ENCODE peak calls at places on chromosomes 13 and 19, in eight cellular contexts. One of them, this sample, is unnamed.

GRCh38 chr13:33740134-33740538 is 77.8 kb upstream of the RFC3 start:
- DNase-seq in ovary: no peak
- DNase-seq in astrocyte of the spinal cord: peak; percentile 52
- DNase-seq in psoas muscle: no peak
- DNase-seq in AG04450: no peak
- DNase-seq in upper lobe of right lung: no peak
- DNase-seq in tibial artery: no peak
- DNase-seq in cardiac fibroblast: peak; percentile 96
- DNase-seq in this sample: peak; percentile 68

GRCh38 chr19:38252935-38253691 is 3.1 kb downstream of the PPP1R14A start:
- DNase-seq in cardiac fibroblast: no peak
- DNase-seq in astrocyte of the spinal cord: no peak
- DNase-seq in AG04450: no peak
- DNase-seq in upper lobe of right lung: no peak
- DNase-seq in tibial artery: peak; percentile 94
- DNase-seq in ovary: peak; percentile 61
- DNase-seq in psoas muscle: peak; percentile 57
- DNase-seq in this sample: no peak

GRCh38 chr13:33717775-33718174 is 100.2 kb upstream of the RFC3 start:
- DNase-seq in tibial artery: no peak
- DNase-seq in upper lobe of right lung: no peak
- DNase-seq in psoas muscle: no peak
- DNase-seq in ovary: no peak
- DNase-seq in astrocyte of the spinal cord: no peak
- DNase-seq in cardiac fibroblast: no peak
- DNase-seq in AG04450: no peak
- DNase-seq in this sample: no peak

GRCh38 chr13:81874681-81875661 is 1534.0 kb upstream of the SPRY2 start:
- DNase-seq in ovary: no peak
- DNase-seq in tibial artery: no peak
- DNase-seq in psoas muscle: no peak
- DNase-seq in AG04450: no peak
- DNase-seq in astrocyte of the spinal cord: no peak
- DNase-seq in upper lobe of right lung: no peak
- DNase-seq in cardiac fibroblast: no peak
- DNase-seq in this sample: no peak

GRCh38 chr13:21079761-21080730 is 18.7 kb upstream of the LATS2 start:
- DNase-seq in cardiac fibroblast: peak; percentile 92
- DNase-seq in psoas muscle: no peak
- DNase-seq in tibial artery: peak; percentile 75
- DNase-seq in upper lobe of right lung: no peak
- DNase-seq in astrocyte of the spinal cord: peak; percentile 88
- DNase-seq in ovary: no peak
- DNase-seq in AG04450: peak; percentile 43
- DNase-seq in this sample: peak; percentile 95

GRCh38 chr19:33758541-33759013 is 38.1 kb upstream of the KCTD15 start:
- DNase-seq in cardiac fibroblast: no peak
- DNase-seq in tibial artery: no peak
- DNase-seq in AG04450: no peak
- DNase-seq in astrocyte of the spinal cord: no peak
- DNase-seq in upper lobe of right lung: peak; percentile 78
- DNase-seq in psoas muscle: no peak
- DNase-seq in ovary: no peak
- DNase-seq in this sample: no peak

GRCh38 chr13:99062593-99062992 is 84.7 kb upstream of the DOCK9 start:
- DNase-seq in cardiac fibroblast: peak; percentile 58
- DNase-seq in psoas muscle: no peak
- DNase-seq in tibial artery: no peak
- DNase-seq in ovary: peak; percentile 73
- DNase-seq in astrocyte of the spinal cord: peak; percentile 74
- DNase-seq in AG04450: no peak
- DNase-seq in upper lobe of right lung: no peak
- DNase-seq in this sample: peak; percentile 49

GRCh38 chr19:15291666-15292065 is 40.7 kb downstream of the BRD4 start:
- DNase-seq in psoas muscle: no peak
- DNase-seq in astrocyte of the spinal cord: no peak
- DNase-seq in AG04450: no peak
- DNase-seq in upper lobe of right lung: no peak
- DNase-seq in ovary: no peak
- DNase-seq in cardiac fibroblast: no peak
- DNase-seq in tibial artery: no peak
- DNase-seq in this sample: no peak

GRCh38 chr13:95697052-95697680 is 20.2 kb downstream of the DNAJC3 start:
- DNase-seq in ovary: no peak
- DNase-seq in psoas muscle: no peak
- DNase-seq in tibial artery: no peak
- DNase-seq in upper lobe of right lung: no peak
- DNase-seq in cardiac fibroblast: no peak
- DNase-seq in AG04450: no peak
- DNase-seq in astrocyte of the spinal cord: no peak
- DNase-seq in this sample: no peak

GRCh38 chr19:13778398-13778797 is 4.1 kb downstream of the C19orf53 start:
- DNase-seq in ovary: no peak
- DNase-seq in cardiac fibroblast: no peak
- DNase-seq in psoas muscle: peak; percentile 66
- DNase-seq in astrocyte of the spinal cord: no peak
- DNase-seq in AG04450: no peak
- DNase-seq in tibial artery: no peak
- DNase-seq in upper lobe of right lung: no peak
- DNase-seq in this sample: no peak

GRCh38 chr19:23440791-23441190 is 45.5 kb upstream of the ZNF91 start:
- DNase-seq in tibial artery: no peak
- DNase-seq in upper lobe of right lung: no peak
- DNase-seq in cardiac fibroblast: no peak
- DNase-seq in ovary: no peak
- DNase-seq in AG04450: no peak
- DNase-seq in astrocyte of the spinal cord: no peak
- DNase-seq in psoas muscle: no peak
- DNase-seq in this sample: no peak

GRCh38 chr13:101149735-101150380 is 266.4 kb downstream of the NALCN start:
- DNase-seq in AG04450: peak; percentile 34
- DNase-seq in psoas muscle: no peak
- DNase-seq in cardiac fibroblast: peak; percentile 70
- DNase-seq in upper lobe of right lung: no peak
- DNase-seq in tibial artery: no peak
- DNase-seq in astrocyte of the spinal cord: peak; percentile 51
- DNase-seq in ovary: no peak
- DNase-seq in this sample: peak; percentile 77

GRCh38 chr19:54096642-54097106 is 3.9 kb downstream of the OSCAR start:
- DNase-seq in astrocyte of the spinal cord: peak; percentile 51
- DNase-seq in ovary: no peak
- DNase-seq in cardiac fibroblast: peak; percentile 66
- DNase-seq in tibial artery: no peak
- DNase-seq in AG04450: no peak
- DNase-seq in upper lobe of right lung: no peak
- DNase-seq in psoas muscle: no peak
- DNase-seq in this sample: peak; percentile 68

GRCh38 chr19:10353793-10354391 is 14.5 kb upstream of the ICAM3 start:
- DNase-seq in psoas muscle: peak; percentile 85
- DNase-seq in tibial artery: no peak
- DNase-seq in cardiac fibroblast: peak; percentile 46
- DNase-seq in ovary: peak; percentile 81
- DNase-seq in astrocyte of the spinal cord: peak; percentile 22
- DNase-seq in AG04450: no peak
- DNase-seq in upper lobe of right lung: no peak
- DNase-seq in this sample: no peak

GRCh38 chr19:6087074-6087506 is 23.2 kb downstream of the RFX2 start:
- DNase-seq in tibial artery: no peak
- DNase-seq in ovary: no peak
- DNase-seq in psoas muscle: no peak
- DNase-seq in AG04450: no peak
- DNase-seq in cardiac fibroblast: no peak
- DNase-seq in astrocyte of the spinal cord: no peak
- DNase-seq in upper lobe of right lung: peak; percentile 52
- DNase-seq in this sample: no peak

GRCh38 chr13:94175076-94175475 is 304.4 kb downstream of the DCT start:
- DNase-seq in tibial artery: no peak
- DNase-seq in cardiac fibroblast: no peak
- DNase-seq in astrocyte of the spinal cord: no peak
- DNase-seq in psoas muscle: no peak
- DNase-seq in ovary: no peak
- DNase-seq in upper lobe of right lung: no peak
- DNase-seq in AG04450: no peak
- DNase-seq in this sample: no peak

GRCh38 chr19:39319892-39320168 is 833 bp downstream of the LRFN1 start:
- DNase-seq in cardiac fibroblast: no peak
- DNase-seq in AG04450: no peak
- DNase-seq in tibial artery: no peak
- DNase-seq in astrocyte of the spinal cord: no peak
- DNase-seq in upper lobe of right lung: no peak
- DNase-seq in psoas muscle: no peak
- DNase-seq in ovary: no peak
- DNase-seq in this sample: no peak

DNA sequence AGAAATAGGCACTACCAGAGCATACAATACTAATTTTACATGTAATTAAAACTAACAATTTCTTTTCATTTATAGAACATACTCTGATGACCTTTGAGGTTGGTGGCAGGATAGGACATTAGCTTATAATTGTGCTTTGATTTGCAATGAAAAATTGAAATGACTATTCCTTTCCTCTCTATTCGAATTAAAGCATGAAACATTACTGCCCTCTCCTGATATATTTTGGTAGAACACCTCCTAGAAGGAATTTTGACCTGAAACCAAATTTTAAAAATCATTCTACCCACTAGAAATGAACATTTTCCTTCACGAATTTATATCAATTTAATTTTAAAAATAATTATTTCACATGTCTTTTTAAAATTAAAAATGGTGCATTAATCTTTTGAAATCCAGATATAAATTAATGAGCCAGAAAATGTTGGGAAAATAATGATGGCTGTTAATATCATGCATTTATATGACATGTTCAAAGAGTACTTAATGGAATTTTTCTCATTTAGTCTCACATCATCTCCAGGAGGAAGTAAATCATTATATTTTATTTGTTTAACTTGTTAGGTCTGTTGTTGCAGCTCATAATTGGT is 556.3 kb upstream of the ARGLU1 start:
- DNase-seq in upper lobe of right lung: no peak
- DNase-seq in AG04450: no peak
- DNase-seq in ovary: no peak
- DNase-seq in astrocyte of the spinal cord: peak; percentile 39
- DNase-seq in tibial artery: no peak
- DNase-seq in cardiac fibroblast: peak; percentile 26
- DNase-seq in psoas muscle: no peak
- DNase-seq in this sample: peak; percentile 17
- TF ChIP-seq CTCF in upper lobe of right lung: peak; percentile 73
- TF ChIP-seq CTCF in AG04450: peak; percentile 62
- TF ChIP-seq CTCF in ovary: no peak
- TF ChIP-seq CTCF in astrocyte of the spinal cord: peak; percentile 41
- TF ChIP-seq CTCF in tibial artery: peak; percentile 78
- TF ChIP-seq CTCF in cardiac fibroblast: peak; percentile 24
- TF ChIP-seq CTCF in psoas muscle: peak; percentile 49
- TF ChIP-seq CTCF in this sample: peak; percentile 64

DNA sequence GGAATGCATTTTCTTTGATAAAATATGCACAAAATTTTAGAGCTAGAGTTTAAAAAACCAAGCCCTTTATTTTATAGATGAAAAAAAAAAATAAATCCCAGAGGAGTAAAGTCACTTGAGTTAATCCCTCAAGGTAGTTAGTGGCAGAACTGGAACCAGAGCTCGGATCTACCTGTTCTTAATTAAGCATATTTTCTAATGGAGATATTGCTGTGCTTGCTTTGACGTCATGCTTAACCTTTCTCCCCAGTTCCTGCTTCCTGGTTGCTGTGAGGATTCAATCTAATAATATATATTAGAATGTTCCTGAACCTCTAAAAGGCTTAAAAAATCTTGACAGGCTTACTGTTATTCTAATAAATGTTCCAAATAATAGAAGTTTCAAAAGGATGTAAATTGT is 300.6 kb upstream of the KLF12 start:
- DNase-seq in tibial artery: no peak
- DNase-seq in cardiac fibroblast: no peak
- DNase-seq in astrocyte of the spinal cord: no peak
- DNase-seq in AG04450: no peak
- DNase-seq in ovary: no peak
- DNase-seq in upper lobe of right lung: no peak
- DNase-seq in psoas muscle: no peak
- DNase-seq in this sample: no peak
- H3K4me3 ChIP-seq in tibial artery: no peak overlapping the region
- H3K4me3 ChIP-seq in cardiac fibroblast: no peak overlapping the region
- H3K4me3 ChIP-seq in astrocyte of the spinal cord: no peak overlapping the region
- H3K4me3 ChIP-seq in AG04450: no peak overlapping the region
- H3K4me3 ChIP-seq in ovary: no peak overlapping the region
- H3K4me3 ChIP-seq in upper lobe of right lung: no peak overlapping the region
- H3K4me3 ChIP-seq in psoas muscle: no peak overlapping the region
- H3K4me3 ChIP-seq in this sample: no peak overlapping the region

GRCh38 chr13:112391747-112392146 is 15.6 kb downstream of the SPACA7 start:
- DNase-seq in AG04450: no peak
- DNase-seq in ovary: no peak
- DNase-seq in tibial artery: no peak
- DNase-seq in astrocyte of the spinal cord: no peak
- DNase-seq in cardiac fibroblast: no peak
- DNase-seq in upper lobe of right lung: no peak
- DNase-seq in psoas muscle: no peak
- DNase-seq in this sample: no peak

GRCh38 chr13:112397108-112397507 is 21.0 kb downstream of the SPACA7 start:
- DNase-seq in upper lobe of right lung: no peak
- DNase-seq in AG04450: no peak
- DNase-seq in ovary: no peak
- DNase-seq in astrocyte of the spinal cord: no peak
- DNase-seq in cardiac fibroblast: no peak
- DNase-seq in tibial artery: no peak
- DNase-seq in psoas muscle: no peak
- DNase-seq in this sample: no peak

GRCh38 chr13:112392719-112393118 is 16.6 kb downstream of the SPACA7 start:
- DNase-seq in upper lobe of right lung: no peak
- DNase-seq in psoas muscle: no peak
- DNase-seq in cardiac fibroblast: no peak
- DNase-seq in astrocyte of the spinal cord: no peak
- DNase-seq in tibial artery: no peak
- DNase-seq in AG04450: no peak
- DNase-seq in ovary: no peak
- DNase-seq in this sample: no peak
- TF ChIP-seq CTCF in upper lobe of right lung: no peak
- TF ChIP-seq CTCF in psoas muscle: no peak
- TF ChIP-seq CTCF in cardiac fibroblast: no peak
- TF ChIP-seq CTCF in astrocyte of the spinal cord: no peak
- TF ChIP-seq CTCF in tibial artery: no peak
- TF ChIP-seq CTCF in AG04450: no peak
- TF ChIP-seq CTCF in ovary: no peak
- TF ChIP-seq CTCF in this sample: no peak

DNA sequence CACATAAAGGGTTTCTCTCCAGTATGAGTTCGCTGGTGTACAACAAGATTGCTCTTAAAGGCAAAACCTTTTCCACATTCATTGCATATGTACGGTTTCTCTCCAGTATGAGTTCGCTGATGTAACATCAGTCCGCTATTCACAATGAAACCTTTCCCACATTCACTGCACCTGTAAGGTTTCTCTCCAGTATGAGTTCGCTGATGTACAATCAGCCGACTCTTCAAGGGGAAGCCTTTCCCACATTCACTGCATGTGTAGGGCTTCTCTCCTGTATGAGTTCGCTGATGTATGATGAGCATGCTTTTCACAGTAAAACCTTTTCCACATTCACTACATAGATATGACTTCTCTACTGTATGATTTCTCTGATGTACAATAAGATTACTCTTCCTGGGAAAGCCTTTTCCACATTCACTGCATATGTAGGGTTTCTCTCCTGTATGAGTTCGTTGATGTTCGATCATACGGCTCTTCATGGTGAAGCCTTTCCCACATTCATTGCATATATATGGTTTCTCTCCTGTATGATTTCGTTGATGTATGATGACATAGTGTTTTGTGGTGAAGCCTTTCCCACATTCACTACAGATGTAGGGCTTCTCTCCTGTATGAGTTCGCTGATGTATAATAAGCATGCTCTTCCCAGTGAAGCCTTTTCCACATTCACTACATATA is 6.0 kb upstream of the ZNF614 start:
- DNase-seq in tibial artery: no peak
- DNase-seq in upper lobe of right lung: no peak
- DNase-seq in psoas muscle: no peak
- DNase-seq in AG04450: no peak
- DNase-seq in cardiac fibroblast: peak; percentile 35
- DNase-seq in astrocyte of the spinal cord: peak; percentile 17
- DNase-seq in ovary: no peak
- DNase-seq in this sample: no peak
- H3K4me3 ChIP-seq in tibial artery: no peak overlapping the region
- H3K4me3 ChIP-seq in upper lobe of right lung: no peak overlapping the region
- H3K4me3 ChIP-seq in psoas muscle: no peak overlapping the region
- H3K4me3 ChIP-seq in AG04450: no peak overlapping the region
- H3K4me3 ChIP-seq in cardiac fibroblast: no peak overlapping the region
- H3K4me3 ChIP-seq in astrocyte of the spinal cord: no peak overlapping the region
- H3K4me3 ChIP-seq in ovary: no peak overlapping the region
- H3K4me3 ChIP-seq in this sample: no peak overlapping the region

This sample was measured in AG10803.